ENCODE peak calls at places on chromosomes 6 and 20, in seven cellular contexts. Y is Panc1, J is GM23338, D is HepG2, B is stomach, M is prostate gland, F is H1. O is an unnamed sample.

GRCh38 chr6:169783971-169784930 is 32.8 kb downstream of the ERMARD start:
- DNase-seq in Y (no peak), J (no peak), D (no peak), B (no peak), M (no peak), F (peak), O (no peak)

GRCh38 chr6:157145656-157146285 is 177.5 kb downstream of the TMEM242 start:
- DNase-seq in Y (no peak), J (no peak), D (no peak), B (no peak), M (no peak), F (no peak), O (no peak)

GRCh38 chr6:10481101-10481500 is 40.0 kb upstream of the GCNT2 start:
- DNase-seq in Y (no peak), J (no peak), D (no peak), B (no peak), M (no peak), F (no peak), O (no peak)

GRCh38 chr6:123953920-123954319 is 150.3 kb downstream of the NKAIN2 start:
- DNase-seq in Y (no peak), J (no peak), D (no peak), B (no peak), M (no peak), F (no peak), O (no peak)

GRCh38 chr6:49606696-49607390 is 29.8 kb downstream of the RHAG start:
- DNase-seq in Y (peak), J (peak), D (peak), B (no peak), M (peak), F (no peak), O (peak)

GRCh38 chr20:56689318-56689717 is 60.2 kb downstream of the TFAP2C start:
- DNase-seq in Y (no peak), J (peak), D (no peak), B (no peak), M (peak), F (no peak), O (no peak)

GRCh38 chr6:97009781-97010492 is 85.4 kb downstream of the KLHL32 start:
- DNase-seq in Y (no peak), J (no peak), D (no peak), B (no peak), M (no peak), F (no peak), O (no peak)

GRCh38 chr6:7727150-7727950 is 1.5 kb downstream of the BMP6 start:
- DNase-seq in Y (no peak), J (peak), D (no peak), B (no peak), M (no peak), F (peak), O (no peak)

GRCh38 chr6:106972500-106972899 is 2.0 kb downstream of the CD24 start:
- DNase-seq in Y (no peak), J (no peak), D (no peak), B (peak), M (no peak), F (no peak), O (no peak)

GRCh38 chr6:122180132-122180531 is 219.3 kb upstream of the HSF2 start:
- DNase-seq in Y (no peak), J (no peak), D (no peak), B (no peak), M (no peak), F (no peak), O (no peak)

GRCh38 chr6:157281570-157281969 is 41.7 kb downstream of the TMEM242 start:
- DNase-seq in Y (no peak), J (peak), D (no peak), B (peak), M (no peak), F (no peak), O (no peak)

GRCh38 chr6:5422321-5422915 is 161.1 kb downstream of the FARS2 start:
- DNase-seq in Y (peak), J (peak), D (peak), B (peak), M (peak), F (peak), O (no peak)

GRCh38 chr20:38833154-38833856 is 27.8 kb downstream of the PPP1R16B start:
- DNase-seq in Y (no peak), J (no peak), D (no peak), B (no peak), M (no peak), F (no peak), O (no peak)

GRCh38 chr6:43993881-43994523 is 133.2 kb downstream of the MRPL14 start:
- DNase-seq in Y (no peak), J (no peak), D (no peak), B (no peak), M (no peak), F (no peak), O (no peak)

GRCh38 chr6:108897371-108897770 is 49.1 kb downstream of the ARMC2 start:
- DNase-seq in Y (no peak), J (no peak), D (no peak), B (peak), M (no peak), F (no peak), O (no peak)

GRCh38 chr20:38680492-38681118 is 43.7 kb upstream of the SLC32A1 start:
- DNase-seq in Y (no peak), J (peak), D (peak), B (no peak), M (no peak), F (peak), O (peak)

GRCh38 chr20:881051-881820 is 34.9 kb downstream of the ANGPT4 start:
- DNase-seq in Y (peak), J (no peak), D (no peak), B (no peak), M (no peak), F (no peak), O (peak)

GRCh38 chr20:43448748-43449535 is 8.8 kb upstream of the SRSF6 start:
- DNase-seq in Y (peak), J (peak), D (peak), B (peak), M (peak), F (peak), O (no peak)

GRCh38 chr20:20188647-20189046 is 136.3 kb downstream of the CFAP61 start:
- DNase-seq in Y (no peak), J (no peak), D (no peak), B (no peak), M (no peak), F (no peak), O (no peak)

GRCh38 chr6:158150701-158151100 is 17.4 kb downstream of the SERAC1 start:
- DNase-seq in Y (no peak), J (no peak), D (no peak), B (no peak), M (no peak), F (no peak), O (no peak)

GRCh38 chr6:36216559-36216958 is 20.0 kb downstream of the BRPF3 start:
- DNase-seq in Y (no peak), J (no peak), D (no peak), B (no peak), M (no peak), F (no peak), O (no peak)

GRCh38 chr6:18920701-18921100 is 533.6 kb downstream of the RNF144B start:
- DNase-seq in Y (no peak), J (no peak), D (no peak), B (no peak), M (no peak), F (no peak), O (no peak)

GRCh38 chr6:30883743-30884520 is at the start of gene DDR1:
- DNase-seq in Y (no peak), J (peak), D (peak), B (peak), M (peak), F (peak), O (no peak)

GRCh38 chr6:78390066-78390465 is 477.3 kb upstream of the IRAK1BP1 start:
- DNase-seq in Y (no peak), J (no peak), D (peak), B (no peak), M (no peak), F (no peak), O (no peak)

GRCh38 chr6:56849876-56850275 is 105.0 kb upstream of the BEND6 start:
- DNase-seq in Y (no peak), J (peak), D (no peak), B (no peak), M (no peak), F (no peak), O (no peak)

GRCh38 chr6:16154904-16155303 is 26.0 kb downstream of the MYLIP start:
- DNase-seq in Y (no peak), J (no peak), D (no peak), B (no peak), M (no peak), F (no peak), O (no peak)

GRCh38 chr6:29720863-29721262 is 2.4 kb upstream of the HLA-F start:
- DNase-seq in Y (no peak), J (peak), D (no peak), B (no peak), M (no peak), F (no peak), O (no peak)

GRCh38 chr6:107284805-107285204 is 169.5 kb upstream of the BEND3 start:
- DNase-seq in Y (no peak), J (peak), D (no peak), B (no peak), M (no peak), F (no peak), O (no peak)

GRCh38 chr6:7673063-7673536 is 52.8 kb upstream of the BMP6 start:
- DNase-seq in Y (no peak), J (peak), D (no peak), B (peak), M (no peak), F (peak), O (no peak)

GRCh38 chr6:111731404-111732195 is 125.9 kb upstream of the TRAF3IP2 start:
- DNase-seq in Y (no peak), J (peak), D (no peak), B (no peak), M (no peak), F (no peak), O (no peak)

GRCh38 chr20:4109587-4109986 is 94.2 kb upstream of the RNF24 start:
- DNase-seq in Y (no peak), J (no peak), D (no peak), B (no peak), M (no peak), F (no peak), O (no peak)

GRCh38 chr6:41571066-41571780 is 25.0 kb downstream of the FOXP4 start:
- DNase-seq in Y (no peak), J (no peak), D (no peak), B (no peak), M (no peak), F (no peak), O (no peak)

GRCh38 chr20:4017051-4017702 is 1.8 kb upstream of the RNF24 start:
- DNase-seq in Y (no peak), J (peak), D (no peak), B (no peak), M (no peak), F (no peak), O (peak)

GRCh38 chr6:44858998-44859397 is 469.1 kb upstream of the RUNX2 start:
- DNase-seq in Y (no peak), J (peak), D (no peak), B (no peak), M (no peak), F (no peak), O (no peak)

GRCh38 chr6:150016324-150017185 is 8.8 kb downstream of the RAET1L start:
- DNase-seq in Y (peak), J (peak), D (peak), B (peak), M (peak), F (peak), O (peak)

GRCh38 chr6:108115598-108116058 is 41.1 kb upstream of the OSTM1 start:
- DNase-seq in Y (no peak), J (peak), D (peak), B (peak), M (no peak), F (peak), O (no peak)

GRCh38 chr20:53434662-53435061 is 159.0 kb downstream of the ZNF217 start:
- DNase-seq in Y (no peak), J (no peak), D (no peak), B (no peak), M (peak), F (no peak), O (no peak)

GRCh38 chr20:45419188-45420091 is 3.5 kb downstream of the PIGT start:
- DNase-seq in Y (peak), J (no peak), D (peak), B (peak), M (peak), F (peak), O (no peak)
- TF ChIP-seq POLR2AphosphoS5 in Y (no peak), J (no peak), D (no peak), B (peak), M (peak), F (no peak), O (no peak)

DNA sequence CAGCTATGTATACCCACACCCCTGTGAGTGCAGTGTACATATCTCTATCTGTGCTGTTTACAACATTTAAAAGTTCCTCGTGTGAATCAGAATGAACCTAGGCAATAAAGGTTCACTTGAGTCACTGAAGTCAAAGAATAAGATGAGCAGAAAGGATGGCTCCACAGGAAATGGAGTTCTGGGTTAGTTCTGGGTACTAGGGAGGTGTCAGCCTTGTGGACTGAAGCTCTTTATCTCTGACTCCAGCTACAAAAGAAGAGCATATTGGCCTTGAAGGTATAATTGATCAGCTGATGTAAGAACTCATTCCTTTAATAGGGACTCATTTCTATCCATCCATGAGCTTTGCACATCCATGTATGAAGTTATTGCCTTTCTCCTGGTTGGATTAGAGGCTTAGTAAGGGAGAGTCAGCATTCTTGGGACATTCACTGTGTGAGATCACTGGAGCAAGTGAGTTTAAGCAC is 73.9 kb upstream of the BACH2 start:
- DNase-seq in Y (no peak), J (no peak), D (no peak), B (no peak), M (no peak), F (no peak), O (no peak)
- H3K4me3 ChIP-seq in Y (no peak), J (no peak), D (no peak), B (no peak), M (no peak), F (no peak), O (no peak)

GRCh38 chr20:35281506-35282101 is 3.0 kb downstream of the EIF6 start:
- DNase-seq in Y (no peak), J (no peak), D (no peak), B (no peak), M (no peak), F (no peak), O (no peak)
- TF ChIP-seq POLR2AphosphoS5 in Y (no peak), J (no peak), D (no peak), B (no peak), M (no peak), F (no peak), O (no peak)

GRCh38 chr20:41615110-41615509 is 3.1 kb downstream of the CHD6 start:
- DNase-seq in Y (no peak), J (no peak), D (peak), B (no peak), M (no peak), F (no peak), O (no peak)
- H3K4me3 ChIP-seq in Y (no peak), J (peak), D (no peak), B (no peak), M (no peak), F (no peak), O (no peak)

O was measured in HL-60.